ENCODE peak calls at places on chromosomes 3 and 15, in ten cellular contexts. U is RWPE1, W is mucosa of descending colon, M is Panc1, K is cardiac muscle cell, G is H9, B is A549, O is fibroblast of lung, E is neural crest cell, A is GM12865. L is an unnamed sample.

GRCh38 chr3:10455515-10455914 is 49.9 kb downstream of the ATP2B2 start:
- DNase-seq in U (no peak), W (no peak), M (no peak), K (no peak), G (no peak), B (no peak), O (no peak), E (no peak), A (no peak), L (no peak)

GRCh38 chr3:98589331-98589870 is 4.0 kb downstream of the CPOX start:
- DNase-seq in U (no peak), W (no peak), M (no peak), K (peak), G (no peak), B (no peak), O (no peak), E (no peak), A (no peak), L (no peak)

GRCh38 chr3:106130384-106131084 is 261.7 kb upstream of the CBLB start:
- DNase-seq in U (peak), W (no peak), M (no peak), K (peak), G (no peak), B (peak), O (peak), E (no peak), A (no peak), L (no peak)

GRCh38 chr3:59726279-59726678 is 676.5 kb upstream of the CFAP20DC start:
- DNase-seq in U (peak), W (no peak), M (no peak), K (no peak), G (no peak), B (no peak), O (no peak), E (no peak), A (peak), L (no peak)

GRCh38 chr15:67405208-67406191 is 115.4 kb upstream of the C15orf61 start:
- DNase-seq in U (peak), W (no peak), M (no peak), K (peak), G (no peak), B (peak), O (peak), E (no peak), A (no peak), L (no peak)

GRCh38 chr3:86934851-86935250 is 56.1 kb downstream of the VGLL3 start:
- DNase-seq in U (no peak), W (no peak), M (no peak), K (peak), G (no peak), B (no peak), O (no peak), E (no peak), A (no peak), L (no peak)

GRCh38 chr15:100041380-100041779 is 300.4 kb downstream of the ADAMTS17 start:
- DNase-seq in U (no peak), W (no peak), M (no peak), K (no peak), G (no peak), B (no peak), O (peak), E (no peak), A (no peak), L (no peak)

GRCh38 chr15:45276851-45277250 is 24.8 kb downstream of the SLC28A2 start:
- DNase-seq in U (peak), W (peak), M (no peak), K (peak), G (no peak), B (peak), O (peak), E (no peak), A (peak), L (no peak)

GRCh38 chr3:188111002-188111584 is 42.9 kb upstream of the LPP start:
- DNase-seq in U (no peak), W (no peak), M (no peak), K (peak), G (no peak), B (no peak), O (no peak), E (no peak), A (no peak), L (no peak)

GRCh38 chr15:93239591-93239990 is 150.6 kb upstream of the RGMA start:
- DNase-seq in U (no peak), W (no peak), M (no peak), K (no peak), G (no peak), B (no peak), O (no peak), E (no peak), A (no peak), L (no peak)

GRCh38 chr15:29064290-29064689 is 178.5 kb downstream of the APBA2 start:
- DNase-seq in U (no peak), W (no peak), M (no peak), K (no peak), G (no peak), B (no peak), O (no peak), E (no peak), A (no peak), L (no peak)

GRCh38 chr15:58510715-58511465 is 79.1 kb downstream of the LIPC start:
- DNase-seq in U (no peak), W (no peak), M (no peak), K (peak), G (no peak), B (no peak), O (peak), E (no peak), A (no peak), L (no peak)

GRCh38 chr15:31352911-31353811 is 26.5 kb downstream of the KLF13 start:
- DNase-seq in U (no peak), W (peak), M (no peak), K (peak), G (no peak), B (no peak), O (peak), E (no peak), A (peak), L (no peak)

GRCh38 chr15:90701880-90702630 is 15.1 kb upstream of the BLM start:
- DNase-seq in U (no peak), W (peak), M (no peak), K (peak), G (no peak), B (peak), O (peak), E (no peak), A (no peak), L (peak)

GRCh38 chr3:48960841-48961413 is 29.1 kb upstream of the P4HTM start:
- DNase-seq in U (no peak), W (no peak), M (no peak), K (peak), G (no peak), B (no peak), O (peak), E (no peak), A (peak), L (no peak)

GRCh38 chr3:45986303-45986982 is 9.2 kb downstream of the FYCO1 start:
- DNase-seq in U (peak), W (peak), M (peak), K (peak), G (no peak), B (peak), O (peak), E (no peak), A (no peak), L (no peak)

GRCh38 chr3:138232705-138233364 is 45.7 kb downstream of the ARMC8 start:
- DNase-seq in U (no peak), W (no peak), M (no peak), K (no peak), G (no peak), B (no peak), O (no peak), E (no peak), A (no peak), L (no peak)

GRCh38 chr3:10255835-10256234 is 7.6 kb downstream of the TATDN2 start:
- DNase-seq in U (no peak), W (no peak), M (no peak), K (no peak), G (no peak), B (no peak), O (no peak), E (no peak), A (no peak), L (no peak)

GRCh38 chr3:196348698-196349097 is 10.5 kb upstream of the TM4SF19 start:
- DNase-seq in U (no peak), W (no peak), M (no peak), K (no peak), G (no peak), B (no peak), O (no peak), E (no peak), A (no peak), L (no peak)

GRCh38 chr15:93089855-93090305 is 869 bp upstream of the RGMA start:
- DNase-seq in U (no peak), W (no peak), M (no peak), K (no peak), G (no peak), B (no peak), O (no peak), E (no peak), A (no peak), L (no peak)

GRCh38 chr15:88745696-88746095 is 57.5 kb upstream of the ACAN start:
- DNase-seq in U (peak), W (no peak), M (no peak), K (peak), G (no peak), B (no peak), O (peak), E (no peak), A (no peak), L (no peak)

GRCh38 chr3:66415867-66416428 is 84.9 kb downstream of the LRIG1 start:
- DNase-seq in U (no peak), W (no peak), M (no peak), K (no peak), G (no peak), B (no peak), O (no peak), E (no peak), A (no peak), L (no peak)

GRCh38 chr15:35693286-35693685 is 147.3 kb upstream of the DPH6 start:
- DNase-seq in U (no peak), W (no peak), M (no peak), K (peak), G (no peak), B (no peak), O (peak), E (no peak), A (no peak), L (no peak)

GRCh38 chr3:49158108-49158709 is 7.9 kb downstream of the CCDC71 start:
- DNase-seq in U (no peak), W (peak), M (no peak), K (peak), G (peak), B (peak), O (peak), E (peak), A (peak), L (peak)

GRCh38 chr3:14001136-14001535 is 121.3 kb upstream of the WNT7A start:
- DNase-seq in U (peak), W (no peak), M (no peak), K (no peak), G (no peak), B (no peak), O (no peak), E (no peak), A (no peak), L (no peak)

GRCh38 chr3:190225186-190225692 is 97.0 kb downstream of the CLDN1 start:
- DNase-seq in U (peak), W (peak), M (peak), K (peak), G (no peak), B (peak), O (peak), E (no peak), A (peak), L (no peak)

GRCh38 chr3:118817748-118818165 is 216.9 kb downstream of the IGSF11 start:
- DNase-seq in U (peak), W (peak), M (no peak), K (peak), G (peak), B (peak), O (peak), E (peak), A (peak), L (peak)

GRCh38 chr3:62558549-62559112 is 185.3 kb upstream of the FEZF2 start:
- DNase-seq in U (peak), W (peak), M (no peak), K (peak), G (peak), B (peak), O (peak), E (peak), A (peak), L (peak)

GRCh38 chr3:118436863-118437262 is 597.8 kb downstream of the IGSF11 start:
- DNase-seq in U (no peak), W (no peak), M (no peak), K (no peak), G (no peak), B (no peak), O (no peak), E (no peak), A (no peak), L (no peak)

GRCh38 chr15:35545316-35545824 is 595 bp downstream of the DPH6 start:
- DNase-seq in U (peak), W (peak), M (peak), K (peak), G (peak), B (peak), O (peak), E (peak), A (peak), L (peak)

GRCh38 chr15:65355173-65355982 is 22.4 kb downstream of the IGDCC3 start:
- DNase-seq in U (no peak), W (no peak), M (no peak), K (no peak), G (peak), B (no peak), O (no peak), E (peak), A (no peak), L (no peak)

GRCh38 chr3:119585193-119585592 is 5.9 kb downstream of the ADPRH start:
- DNase-seq in U (no peak), W (no peak), M (no peak), K (no peak), G (no peak), B (no peak), O (no peak), E (no peak), A (no peak), L (no peak)

GRCh38 chr3:74614133-74614967 is at the start of gene CNTN3:
- DNase-seq in U (no peak), W (peak), M (no peak), K (peak), G (peak), B (no peak), O (peak), E (peak), A (no peak), L (peak)

GRCh38 chr15:29844290-29844903 is 22.1 kb upstream of the TJP1 start:
- DNase-seq in U (peak), W (no peak), M (no peak), K (no peak), G (no peak), B (no peak), O (peak), E (no peak), A (no peak), L (no peak)

GRCh38 chr3:155744626-155745324 is at the start of gene PLCH1:
- DNase-seq in U (peak), W (peak), M (no peak), K (peak), G (peak), B (peak), O (peak), E (peak), A (peak), L (peak)

GRCh38 chr15:69648215-69648614 is 195.6 kb downstream of the RPLP1 start:
- DNase-seq in U (no peak), W (no peak), M (no peak), K (peak), G (peak), B (no peak), O (no peak), E (no peak), A (no peak), L (no peak)

GRCh38 chr15:71125831-71126453 is 10.7 kb downstream of the THSD4 start:
- DNase-seq in U (no peak), W (no peak), M (no peak), K (no peak), G (peak), B (peak), O (peak), E (no peak), A (peak), L (peak)

GRCh38 chr15:84903751-84904150 is 19.3 kb downstream of the SLC28A1 start:
- DNase-seq in U (no peak), W (no peak), M (no peak), K (no peak), G (no peak), B (no peak), O (no peak), E (no peak), A (no peak), L (no peak)

DNA sequence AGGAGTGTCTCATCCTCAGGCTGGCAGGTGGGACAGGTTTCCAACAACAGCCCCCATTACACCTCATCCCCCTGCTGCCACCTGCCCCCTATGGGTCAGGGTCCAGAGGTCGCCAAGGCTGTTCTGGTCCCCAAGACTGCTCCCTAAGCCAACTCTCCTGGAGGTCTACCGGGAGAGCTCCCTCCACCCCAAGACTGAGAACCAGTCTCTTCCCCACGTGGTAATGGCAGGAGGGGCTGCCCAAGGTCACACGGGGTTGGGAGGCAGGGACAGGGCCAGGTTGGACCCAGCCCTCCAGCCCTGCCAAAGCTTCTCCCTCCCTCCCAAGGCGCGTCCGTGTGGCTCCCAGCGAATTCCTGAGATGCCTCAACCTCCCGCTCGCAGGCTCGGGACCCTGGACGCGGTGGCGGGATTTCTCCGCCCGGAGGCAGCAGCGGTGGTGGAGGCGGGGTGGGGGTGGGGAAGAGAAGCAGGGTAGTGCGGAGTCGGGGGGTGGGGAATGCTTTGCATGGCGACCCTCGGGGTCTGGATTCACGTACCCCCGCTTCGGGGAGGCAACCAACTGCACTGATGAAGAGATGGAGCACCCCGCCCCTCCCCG is 80.1 kb downstream of the IQSEC1 start:
- DNase-seq in U (no peak), W (no peak), M (no peak), K (no peak), G (peak), B (no peak), O (no peak), E (no peak), A (no peak), L (no peak)
- TF ChIP-seq CTCF in U (no peak), W (no peak), M (peak), K (no peak), G (no peak), B (no peak), O (no peak), E (no peak), A (no peak), L (no peak)

DNA sequence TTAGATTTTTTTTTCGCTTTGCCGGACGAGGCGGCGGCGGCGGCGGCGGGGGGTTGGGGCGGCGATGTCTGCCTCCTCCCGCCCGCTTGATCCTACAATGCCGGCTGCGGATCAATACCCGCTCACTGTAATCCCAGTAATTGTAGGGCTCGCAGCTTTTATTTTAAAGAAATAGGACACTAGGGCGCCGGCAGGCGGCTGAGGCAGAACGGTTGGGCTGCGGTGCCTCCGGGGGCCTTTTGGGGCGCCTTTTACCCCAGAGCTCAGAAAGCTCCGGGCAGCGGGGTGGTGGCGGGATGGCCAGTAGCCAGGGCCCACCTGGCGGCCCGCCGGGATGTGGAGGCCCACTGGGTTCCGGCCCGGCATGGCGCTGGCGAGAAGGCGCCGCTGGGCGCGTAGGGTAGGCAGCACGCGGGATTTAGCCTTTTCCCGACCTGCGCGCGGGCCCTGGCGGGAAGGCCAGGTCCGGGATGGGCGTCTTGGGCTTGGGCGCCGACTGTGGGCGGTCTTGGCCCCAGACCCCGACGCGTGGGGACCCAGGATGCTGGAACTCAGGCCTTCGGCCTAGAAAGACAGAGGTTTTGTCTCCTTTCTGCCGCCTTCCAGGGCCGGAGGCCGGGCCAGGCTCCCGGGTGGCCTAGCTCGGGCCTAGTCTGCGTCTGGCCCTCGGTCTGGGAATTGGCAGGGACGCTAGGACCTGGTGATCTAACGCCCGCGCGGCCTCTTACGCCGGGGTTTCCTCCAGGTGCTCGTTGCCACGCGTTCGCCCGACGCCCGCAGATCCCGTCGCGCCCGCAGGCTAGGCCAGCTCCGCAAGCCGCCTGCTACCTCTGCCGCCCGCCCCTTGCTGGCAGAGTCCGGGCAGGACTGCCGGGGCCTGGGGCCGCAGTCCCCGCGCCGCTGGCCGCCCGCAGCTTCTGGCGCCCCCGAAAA is 15.5 kb upstream of the ONECUT1 start:
- DNase-seq in U (no peak), W (no peak), M (no peak), K (no peak), G (peak), B (no peak), O (no peak), E (no peak), A (no peak), L (peak)
- TF ChIP-seq CTCF in U (no peak), W (no peak), M (no peak), K (peak), G (peak), B (no peak), O (no peak), E (peak), A (no peak), L (no peak)

DNA sequence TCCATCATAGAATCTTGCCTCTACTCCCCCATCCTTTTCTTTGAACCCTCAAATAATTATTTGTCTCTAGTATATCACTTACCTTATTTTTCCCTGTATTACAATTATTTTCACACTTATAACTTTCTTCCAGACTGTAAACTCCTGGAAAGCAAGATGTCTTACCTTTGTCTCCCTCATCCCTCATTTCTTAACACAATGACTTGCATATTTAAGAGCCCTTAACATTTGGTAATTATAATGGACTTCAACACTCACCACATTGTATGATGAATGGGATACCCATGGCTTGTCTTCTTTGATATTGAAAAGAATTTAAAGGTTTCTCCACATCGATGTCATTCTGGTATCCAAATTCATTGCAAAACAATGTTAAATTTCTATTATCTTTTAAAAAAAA is 81.4 kb upstream of the GUCA1C start:
- DNase-seq in U (no peak), W (no peak), M (no peak), K (no peak), G (no peak), B (no peak), O (no peak), E (no peak), A (no peak), L (no peak)
- TF ChIP-seq CTCF in U (no peak), W (no peak), M (no peak), K (no peak), G (no peak), B (no peak), O (no peak), E (no peak), A (no peak), L (no peak)

GRCh38 chr15:79366691-79367090 is 55.8 kb downstream of the TMED3 start:
- DNase-seq in U (no peak), W (no peak), M (no peak), K (no peak), G (no peak), B (no peak), O (no peak), E (no peak), A (no peak), L (no peak)

GRCh38 chr15:79365765-79366164 is 54.9 kb downstream of the TMED3 start:
- DNase-seq in U (no peak), W (no peak), M (no peak), K (no peak), G (no peak), B (no peak), O (no peak), E (no peak), A (no peak), L (no peak)

GRCh38 chr15:79364571-79365240 is 53.8 kb downstream of the TMED3 start:
- DNase-seq in U (no peak), W (no peak), M (no peak), K (no peak), G (no peak), B (no peak), O (no peak), E (no peak), A (no peak), L (no peak)
- TF ChIP-seq CTCF in U (no peak), W (no peak), M (no peak), K (peak), G (no peak), B (no peak), O (no peak), E (no peak), A (no peak), L (no peak)

GRCh38 chr3:170357176-170357919 is at the start of gene SKIL:
- DNase-seq in U (peak), W (peak), M (peak), K (peak), G (peak), B (peak), O (peak), E (peak), A (peak), L (peak)
- TF ChIP-seq CTCF in U (no peak), W (no peak), M (no peak), K (peak), G (no peak), B (peak), O (no peak), E (peak), A (peak), L (no peak)